ENCODE peak calls at places on chromosome 9, in eight cellular contexts. One of them, this sample, is unnamed.

GRCh38 chr9:1712861-1713260 is 302.3 kb upstream of the SMARCA2 start:
- DNase-seq in PC-3: no peak
- DNase-seq in adipocyte: no peak
- DNase-seq in GM23248: no peak
- DNase-seq in A549: no peak
- DNase-seq in AG04450: no peak
- DNase-seq in uterus: no peak
- DNase-seq in suprapubic skin: no peak
- DNase-seq in this sample: no peak

GRCh38 chr9:115888131-115888530 is 265.5 kb upstream of the PAPPA start:
- DNase-seq in AG04450: no peak
- DNase-seq in A549: no peak
- DNase-seq in adipocyte: no peak
- DNase-seq in uterus: no peak
- DNase-seq in GM23248: no peak
- DNase-seq in suprapubic skin: no peak
- DNase-seq in PC-3: peak
- DNase-seq in this sample: no peak

GRCh38 chr9:78578016-78578555 is 281.2 kb downstream of the PSAT1 start:
- DNase-seq in suprapubic skin: no peak
- DNase-seq in PC-3: no peak
- DNase-seq in GM23248: no peak
- DNase-seq in uterus: no peak
- DNase-seq in AG04450: no peak
- DNase-seq in A549: no peak
- DNase-seq in adipocyte: no peak
- DNase-seq in this sample: no peak

GRCh38 chr9:89277043-89277442 is 34.0 kb upstream of the CKS2 start:
- DNase-seq in PC-3: no peak
- DNase-seq in GM23248: no peak
- DNase-seq in uterus: no peak
- DNase-seq in A549: no peak
- DNase-seq in suprapubic skin: no peak
- DNase-seq in adipocyte: no peak
- DNase-seq in AG04450: no peak
- DNase-seq in this sample: no peak

GRCh38 chr9:38227061-38227540 is 158.1 kb upstream of the SHB start:
- DNase-seq in A549: peak
- DNase-seq in suprapubic skin: no peak
- DNase-seq in adipocyte: peak
- DNase-seq in AG04450: peak
- DNase-seq in GM23248: peak
- DNase-seq in PC-3: peak
- DNase-seq in uterus: peak
- DNase-seq in this sample: peak

GRCh38 chr9:96599298-96599697 is 20.3 kb downstream of the CDC14B start:
- DNase-seq in GM23248: peak
- DNase-seq in A549: no peak
- DNase-seq in uterus: no peak
- DNase-seq in AG04450: no peak
- DNase-seq in PC-3: no peak
- DNase-seq in adipocyte: peak
- DNase-seq in suprapubic skin: no peak
- DNase-seq in this sample: no peak

GRCh38 chr9:124465736-124466135 is 15.5 kb downstream of the ADGRD2 start:
- DNase-seq in uterus: no peak
- DNase-seq in AG04450: no peak
- DNase-seq in suprapubic skin: no peak
- DNase-seq in PC-3: no peak
- DNase-seq in A549: no peak
- DNase-seq in adipocyte: no peak
- DNase-seq in GM23248: no peak
- DNase-seq in this sample: no peak

GRCh38 chr9:130949188-130950038 is 10.4 kb upstream of the FIBCD1 start:
- DNase-seq in AG04450: no peak
- DNase-seq in adipocyte: no peak
- DNase-seq in PC-3: no peak
- DNase-seq in suprapubic skin: no peak
- DNase-seq in GM23248: no peak
- DNase-seq in uterus: no peak
- DNase-seq in A549: no peak
- DNase-seq in this sample: no peak

GRCh38 chr9:133057006-133057405 is 4.8 kb upstream of the CEL start:
- DNase-seq in suprapubic skin: no peak
- DNase-seq in A549: no peak
- DNase-seq in GM23248: no peak
- DNase-seq in PC-3: no peak
- DNase-seq in uterus: no peak
- DNase-seq in AG04450: no peak
- DNase-seq in adipocyte: no peak
- DNase-seq in this sample: no peak

GRCh38 chr9:78262655-78263054 is 26.8 kb downstream of the CEP78 start:
- DNase-seq in adipocyte: no peak
- DNase-seq in AG04450: no peak
- DNase-seq in uterus: no peak
- DNase-seq in suprapubic skin: no peak
- DNase-seq in A549: no peak
- DNase-seq in PC-3: no peak
- DNase-seq in GM23248: no peak
- DNase-seq in this sample: no peak

GRCh38 chr9:14271078-14271673 is 42.8 kb downstream of the NFIB start:
- DNase-seq in adipocyte: peak
- DNase-seq in A549: peak
- DNase-seq in GM23248: peak
- DNase-seq in PC-3: peak
- DNase-seq in suprapubic skin: no peak
- DNase-seq in uterus: peak
- DNase-seq in AG04450: peak
- DNase-seq in this sample: peak

GRCh38 chr9:37715260-37715659 is 38.3 kb upstream of the TRMT10B start:
- DNase-seq in PC-3: no peak
- DNase-seq in A549: no peak
- DNase-seq in uterus: no peak
- DNase-seq in suprapubic skin: no peak
- DNase-seq in GM23248: no peak
- DNase-seq in AG04450: no peak
- DNase-seq in adipocyte: no peak
- DNase-seq in this sample: no peak

GRCh38 chr9:86326536-86326935 is 27.7 kb downstream of the TUT7 start:
- DNase-seq in uterus: no peak
- DNase-seq in AG04450: no peak
- DNase-seq in GM23248: no peak
- DNase-seq in suprapubic skin: no peak
- DNase-seq in PC-3: no peak
- DNase-seq in adipocyte: no peak
- DNase-seq in A549: no peak
- DNase-seq in this sample: no peak

GRCh38 chr9:96449522-96449843 is 486 bp upstream of the HABP4 start:
- DNase-seq in AG04450: no peak
- DNase-seq in suprapubic skin: no peak
- DNase-seq in PC-3: no peak
- DNase-seq in uterus: no peak
- DNase-seq in GM23248: no peak
- DNase-seq in A549: no peak
- DNase-seq in adipocyte: no peak
- DNase-seq in this sample: no peak

GRCh38 chr9:116700279-116700678 is 13.2 kb downstream of the TRIM32 start:
- DNase-seq in AG04450: no peak
- DNase-seq in uterus: no peak
- DNase-seq in suprapubic skin: no peak
- DNase-seq in adipocyte: no peak
- DNase-seq in GM23248: no peak
- DNase-seq in A549: no peak
- DNase-seq in PC-3: no peak
- DNase-seq in this sample: no peak

GRCh38 chr9:72509635-72510034 is 11.8 kb upstream of the TMC1 start:
- DNase-seq in A549: no peak
- DNase-seq in PC-3: peak
- DNase-seq in GM23248: peak
- DNase-seq in suprapubic skin: no peak
- DNase-seq in AG04450: no peak
- DNase-seq in uterus: no peak
- DNase-seq in adipocyte: peak
- DNase-seq in this sample: no peak

GRCh38 chr9:77892171-77892570 is 139.4 kb downstream of the GNAQ start:
- DNase-seq in PC-3: no peak
- DNase-seq in uterus: no peak
- DNase-seq in AG04450: no peak
- DNase-seq in GM23248: no peak
- DNase-seq in A549: no peak
- DNase-seq in adipocyte: no peak
- DNase-seq in suprapubic skin: no peak
- DNase-seq in this sample: no peak

GRCh38 chr9:122518226-122518625 is 715 bp upstream of the OR1J4 start:
- DNase-seq in uterus: no peak
- DNase-seq in AG04450: no peak
- DNase-seq in adipocyte: no peak
- DNase-seq in PC-3: no peak
- DNase-seq in A549: no peak
- DNase-seq in GM23248: no peak
- DNase-seq in suprapubic skin: no peak
- DNase-seq in this sample: no peak

GRCh38 chr9:126478216-126478981 is 135.3 kb upstream of the LMX1B start:
- DNase-seq in adipocyte: no peak
- DNase-seq in A549: no peak
- DNase-seq in AG04450: no peak
- DNase-seq in uterus: no peak
- DNase-seq in GM23248: no peak
- DNase-seq in PC-3: no peak
- DNase-seq in suprapubic skin: no peak
- DNase-seq in this sample: no peak

GRCh38 chr9:96122756-96123155 is 179.2 kb downstream of the HSD17B3 start:
- DNase-seq in PC-3: no peak
- DNase-seq in suprapubic skin: no peak
- DNase-seq in A549: no peak
- DNase-seq in GM23248: peak
- DNase-seq in AG04450: peak
- DNase-seq in uterus: no peak
- DNase-seq in adipocyte: peak
- DNase-seq in this sample: peak

DNA sequence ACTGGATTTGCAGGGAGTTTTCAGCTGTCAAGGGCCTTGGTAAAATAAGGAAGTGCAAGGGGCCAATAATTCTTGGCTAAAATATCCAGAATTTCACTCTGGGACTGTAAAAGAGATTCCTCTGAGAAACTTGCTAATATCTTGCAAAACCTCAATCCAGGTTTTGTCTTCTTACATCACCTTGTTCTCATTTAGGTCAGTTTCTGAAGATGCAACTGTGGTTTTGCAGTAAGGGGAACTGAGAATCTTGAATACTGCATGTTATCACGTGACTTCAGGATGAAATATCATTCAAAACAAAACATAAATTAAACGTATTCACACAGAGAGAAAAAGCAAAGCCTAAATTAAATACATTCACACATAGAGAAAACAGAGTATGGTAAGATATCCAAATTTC is 35.0 kb upstream of the RIC1 start:
- DNase-seq in uterus: no peak
- DNase-seq in PC-3: no peak
- DNase-seq in suprapubic skin: no peak
- DNase-seq in AG04450: no peak
- DNase-seq in A549: no peak
- DNase-seq in GM23248: no peak
- DNase-seq in adipocyte: no peak
- DNase-seq in this sample: no peak
- H3K4me3 ChIP-seq in uterus: no peak
- H3K4me3 ChIP-seq in PC-3: no peak
- H3K4me3 ChIP-seq in suprapubic skin: no peak
- H3K4me3 ChIP-seq in AG04450: no peak
- H3K4me3 ChIP-seq in A549: no peak
- H3K4me3 ChIP-seq in GM23248: no peak
- H3K4me3 ChIP-seq in adipocyte: no peak
- H3K4me3 ChIP-seq in this sample: no peak

GRCh38 chr9:16974436-16974835 is 104.0 kb upstream of the BNC2 start:
- DNase-seq in A549: no peak
- DNase-seq in GM23248: no peak
- DNase-seq in adipocyte: no peak
- DNase-seq in uterus: no peak
- DNase-seq in AG04450: no peak
- DNase-seq in PC-3: no peak
- DNase-seq in suprapubic skin: no peak
- DNase-seq in this sample: no peak
- H3K4me3 ChIP-seq in A549: no peak
- H3K4me3 ChIP-seq in GM23248: no peak
- H3K4me3 ChIP-seq in adipocyte: no peak
- H3K4me3 ChIP-seq in uterus: no peak
- H3K4me3 ChIP-seq in AG04450: no peak
- H3K4me3 ChIP-seq in PC-3: no peak
- H3K4me3 ChIP-seq in suprapubic skin: no peak
- H3K4me3 ChIP-seq in this sample: no peak

GRCh38 chr9:137273616-137274320 is 3.8 kb upstream of the TOR4A start:
- DNase-seq in suprapubic skin: no peak
- DNase-seq in AG04450: no peak
- DNase-seq in A549: no peak
- DNase-seq in GM23248: no peak
- DNase-seq in PC-3: no peak
- DNase-seq in adipocyte: no peak
- DNase-seq in uterus: no peak
- DNase-seq in this sample: no peak
- H3K4me3 ChIP-seq in suprapubic skin: no peak
- H3K4me3 ChIP-seq in AG04450: no peak
- H3K4me3 ChIP-seq in A549: no peak
- H3K4me3 ChIP-seq in GM23248: no peak
- H3K4me3 ChIP-seq in PC-3: no peak
- H3K4me3 ChIP-seq in adipocyte: no peak
- H3K4me3 ChIP-seq in uterus: no peak
- H3K4me3 ChIP-seq in this sample: no peak

GRCh38 chr9:109640232-109641078 is 139.5 kb upstream of the PALM2AKAP2 start:
- DNase-seq in adipocyte: peak
- DNase-seq in PC-3: peak
- DNase-seq in uterus: peak
- DNase-seq in AG04450: no peak
- DNase-seq in GM23248: peak
- DNase-seq in A549: peak
- DNase-seq in suprapubic skin: no peak
- DNase-seq in this sample: peak

GRCh38 chr9:109641079-109641659 is 138.8 kb upstream of the PALM2AKAP2 start:
- DNase-seq in GM23248: peak
- DNase-seq in adipocyte: no peak
- DNase-seq in uterus: no peak
- DNase-seq in A549: no peak
- DNase-seq in AG04450: no peak
- DNase-seq in suprapubic skin: no peak
- DNase-seq in PC-3: no peak
- DNase-seq in this sample: no peak

DNA sequence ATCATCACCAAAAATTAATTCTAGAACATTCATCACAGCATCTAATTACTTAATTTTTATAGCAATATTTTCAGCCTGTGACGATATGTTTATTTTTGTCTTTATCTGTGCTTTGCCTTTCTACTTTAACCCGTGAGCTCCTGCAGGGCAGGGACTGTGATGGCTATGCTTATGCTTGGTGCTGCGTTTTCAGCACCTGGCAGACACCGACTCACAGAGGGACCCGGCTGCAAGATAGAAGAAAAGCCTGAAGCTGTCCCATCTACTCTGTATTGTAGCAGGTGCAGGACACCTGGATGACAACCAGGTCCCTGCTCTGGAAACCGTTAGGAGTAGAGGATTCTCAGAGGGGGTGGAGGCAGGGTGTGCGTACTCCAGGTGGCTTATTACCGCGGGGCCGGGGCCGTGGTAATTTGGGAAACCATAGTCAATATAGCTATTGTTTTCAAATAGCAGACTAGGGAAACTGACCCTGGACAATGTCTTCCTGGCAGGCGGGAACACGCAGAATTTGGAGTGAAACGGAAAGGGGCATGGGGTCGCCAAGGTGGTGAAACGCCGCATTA is 140.2 kb upstream of the PALM2AKAP2 start:
- DNase-seq in uterus: no peak
- DNase-seq in GM23248: no peak
- DNase-seq in AG04450: no peak
- DNase-seq in suprapubic skin: no peak
- DNase-seq in A549: no peak
- DNase-seq in PC-3: no peak
- DNase-seq in adipocyte: no peak
- DNase-seq in this sample: no peak
- H3K4me3 ChIP-seq in uterus: no peak
- H3K4me3 ChIP-seq in GM23248: peak
- H3K4me3 ChIP-seq in AG04450: peak
- H3K4me3 ChIP-seq in suprapubic skin: peak
- H3K4me3 ChIP-seq in A549: peak
- H3K4me3 ChIP-seq in PC-3: peak
- H3K4me3 ChIP-seq in adipocyte: peak
- H3K4me3 ChIP-seq in this sample: peak

This sample was measured in SJSA1.